ENCODE peak calls at places on chromosome 1, in six cellular contexts. T, U, F, D, A and S are unnamed samples.

GRCh38 chr1:155729031-155729898 is 40.4 kb downstream of the DAP3 start:
- DNase-seq in U (peak; percentile 51), T (no peak), D (peak; percentile 73), A (peak; percentile 47), F (peak; percentile 79), S (peak; percentile 45)

GRCh38 chr1:143720087-143721023 is 251.4 kb downstream of the FAM72C start:
- DNase-seq in T (no peak), A (no peak), D (no peak), F (no peak), U (no peak), S (no peak)

GRCh38 chr1:17875882-17876280 is 120.7 kb downstream of the ACTL8 start:
- DNase-seq in A (no peak), F (no peak), D (peak; percentile 81), U (no peak), T (no peak), S (no peak)

GRCh38 chr1:6459850-6460265 is 6.1 kb downstream of the TNFRSF25 start:
- DNase-seq in F (peak; percentile 53), T (no peak), A (no peak), D (no peak), U (no peak), S (peak; percentile 73)

GRCh38 chr1:39758556-39759435 is 12.4 kb downstream of the OXCT2 start:
- DNase-seq in F (no peak), T (no peak), A (no peak), U (no peak), D (peak; percentile 72), S (no peak)

GRCh38 chr1:7470904-7471638 is 300.0 kb upstream of the VAMP3 start:
- DNase-seq in T (no peak), U (no peak), D (peak; percentile 100), A (no peak), F (no peak), S (no peak)

GRCh38 chr1:234863596-234863995 is 253.6 kb upstream of the IRF2BP2 start:
- DNase-seq in F (no peak), D (peak; percentile 82), T (no peak), U (no peak), A (no peak), S (no peak)

GRCh38 chr1:43978551-43979260 is at the start of gene B4GALT2:
- DNase-seq in D (peak; percentile 99), U (no peak), F (peak; percentile 69), A (no peak), T (no peak), S (peak; percentile 33)

GRCh38 chr1:182185822-182186756 is 124.6 kb upstream of the ZNF648 start:
- DNase-seq in T (peak; percentile 97), F (peak; percentile 29), U (peak; percentile 20), D (peak; percentile 11), A (no peak), S (no peak)

GRCh38 chr1:47660622-47661021 is 222.8 kb downstream of the FOXD2 start:
- DNase-seq in F (no peak), T (no peak), D (no peak), U (no peak), A (no peak), S (no peak)

GRCh38 chr1:230537456-230537855 is 104.8 kb upstream of the COG2 start:
- DNase-seq in A (no peak), D (no peak), T (no peak), U (no peak), F (peak; percentile 53), S (no peak)

GRCh38 chr1:227760377-227760776 is 25.1 kb downstream of the SNAP47 start:
- DNase-seq in A (no peak), D (no peak), F (no peak), T (no peak), U (no peak), S (no peak)
- H3K4me1 ChIP-seq in A (peaks cover 4% of the 10 kb centered on the region), D (peaks cover 40% of the 10 kb centered on the region), F (no peaks in the 10 kb centered on the region), T (peaks cover 39% of the 10 kb centered on the region), U (no peaks in the 10 kb centered on the region), S (peaks cover 13% of the 10 kb centered on the region)

DNA sequence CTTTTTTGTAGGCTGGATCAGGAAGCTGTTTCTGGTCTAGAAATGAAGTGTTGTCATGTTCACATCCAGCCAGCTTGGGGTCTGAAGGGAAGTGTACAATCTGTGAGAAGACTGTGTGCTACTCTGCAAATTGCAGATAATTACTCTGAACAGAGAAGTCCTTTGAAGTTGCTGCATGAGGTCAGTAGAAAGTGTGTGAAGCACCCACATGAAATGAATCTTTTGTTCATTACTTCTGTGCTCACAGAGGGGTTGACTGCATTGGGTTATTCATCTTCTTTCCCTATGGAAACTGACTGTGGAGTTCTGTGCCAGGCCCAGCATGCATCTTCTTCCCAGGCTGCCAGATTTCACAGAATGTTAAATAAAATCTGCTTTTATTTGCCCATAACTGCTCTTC is 47.1 kb downstream of the CTH start:
- DNase-seq in D (no peak), F (no peak), A (no peak), U (no peak), T (no peak), S (no peak)
- H2AFZ ChIP-seq in D (no peak overlapping the region), F (peak overlapping the region; percentile 46), A (peak overlapping the region; percentile 21), U (peak overlapping the region; percentile 20), T (no peak overlapping the region), S (no peak overlapping the region)

GRCh38 chr1:46180082-46180616 is 3.9 kb upstream of the P3R3URF start:
- DNase-seq in A (peak; percentile 46), U (no peak), F (peak; percentile 54), D (no peak), T (peak; percentile 90), S (no peak)
- H3K27ac ChIP-seq in A (no peak overlapping the region), U (no peak overlapping the region), F (no peak overlapping the region), D (no peak overlapping the region), T (peak overlapping the region; percentile 91), S (no peak overlapping the region)

GRCh38 chr1:45792744-45793143 is 10.7 kb upstream of the MAST2 start:
- DNase-seq in T (no peak), F (no peak), D (no peak), A (no peak), U (no peak), S (no peak)
- H3K4me1 ChIP-seq in T (no peaks in the 10 kb centered on the region), F (peaks cover 17% of the 10 kb centered on the region), D (no peaks in the 10 kb centered on the region), A (peaks cover 29% of the 10 kb centered on the region), U (no peaks in the 10 kb centered on the region), S (no peaks in the 10 kb centered on the region)